ENCODE peak calls at places on chromosomes 1 and 21, in seven cellular contexts. One of them, this sample, is unnamed.

GRCh38 chr1:53732912-53733317 is 6.0 kb downstream of the GLIS1 start:
- DNase-seq in right lobe of liver: no peak
- DNase-seq in stomach: no peak
- DNase-seq in esophagus squamous epithelium: no peak
- DNase-seq in body of pancreas: no peak
- DNase-seq in suprapubic skin: no peak
- DNase-seq in IMR-90: peak; percentile 97
- DNase-seq in this sample: peak; percentile 44

GRCh38 chr1:171911506-171911905 is 70.2 kb downstream of the DNM3 start:
- DNase-seq in esophagus squamous epithelium: no peak
- DNase-seq in stomach: no peak
- DNase-seq in right lobe of liver: no peak
- DNase-seq in body of pancreas: no peak
- DNase-seq in suprapubic skin: no peak
- DNase-seq in IMR-90: no peak
- DNase-seq in this sample: peak; percentile 15

GRCh38 chr21:44838038-44838895 is 20.4 kb upstream of the SUMO3 start:
- DNase-seq in IMR-90: no peak
- DNase-seq in esophagus squamous epithelium: no peak
- DNase-seq in suprapubic skin: no peak
- DNase-seq in right lobe of liver: no peak
- DNase-seq in body of pancreas: no peak
- DNase-seq in stomach: no peak
- DNase-seq in this sample: no peak

GRCh38 chr1:112196008-112196588 is 199.9 kb upstream of the CTTNBP2NL start:
- DNase-seq in body of pancreas: no peak
- DNase-seq in esophagus squamous epithelium: no peak
- DNase-seq in right lobe of liver: no peak
- DNase-seq in IMR-90: no peak
- DNase-seq in suprapubic skin: no peak
- DNase-seq in stomach: no peak
- DNase-seq in this sample: no peak

GRCh38 chr1:38028105-38028591 is 15.6 kb downstream of the UTP11 start:
- DNase-seq in body of pancreas: no peak
- DNase-seq in right lobe of liver: no peak
- DNase-seq in esophagus squamous epithelium: no peak
- DNase-seq in stomach: no peak
- DNase-seq in suprapubic skin: no peak
- DNase-seq in IMR-90: no peak
- DNase-seq in this sample: no peak

GRCh38 chr1:44326066-44326701 is 28.9 kb downstream of the ERI3 start:
- DNase-seq in suprapubic skin: no peak
- DNase-seq in esophagus squamous epithelium: no peak
- DNase-seq in body of pancreas: no peak
- DNase-seq in right lobe of liver: no peak
- DNase-seq in IMR-90: no peak
- DNase-seq in stomach: no peak
- DNase-seq in this sample: no peak

GRCh38 chr1:221683681-221684080 is 58.2 kb downstream of the DUSP10 start:
- DNase-seq in right lobe of liver: no peak
- DNase-seq in stomach: no peak
- DNase-seq in esophagus squamous epithelium: no peak
- DNase-seq in suprapubic skin: no peak
- DNase-seq in IMR-90: no peak
- DNase-seq in body of pancreas: no peak
- DNase-seq in this sample: no peak

GRCh38 chr1:242426271-242426905 is 98.1 kb downstream of the PLD5 start:
- DNase-seq in right lobe of liver: no peak
- DNase-seq in IMR-90: no peak
- DNase-seq in suprapubic skin: no peak
- DNase-seq in body of pancreas: no peak
- DNase-seq in esophagus squamous epithelium: no peak
- DNase-seq in stomach: no peak
- DNase-seq in this sample: no peak

GRCh38 chr1:3852091-3852490 is 4.9 kb downstream of the CEP104 start:
- DNase-seq in body of pancreas: no peak
- DNase-seq in stomach: no peak
- DNase-seq in esophagus squamous epithelium: no peak
- DNase-seq in suprapubic skin: no peak
- DNase-seq in right lobe of liver: no peak
- DNase-seq in IMR-90: no peak
- DNase-seq in this sample: no peak

GRCh38 chr1:50971748-50972305 is 1.8 kb downstream of the CDKN2C start:
- DNase-seq in IMR-90: no peak
- DNase-seq in stomach: no peak
- DNase-seq in right lobe of liver: no peak
- DNase-seq in esophagus squamous epithelium: no peak
- DNase-seq in suprapubic skin: no peak
- DNase-seq in body of pancreas: no peak
- DNase-seq in this sample: no peak

DNA sequence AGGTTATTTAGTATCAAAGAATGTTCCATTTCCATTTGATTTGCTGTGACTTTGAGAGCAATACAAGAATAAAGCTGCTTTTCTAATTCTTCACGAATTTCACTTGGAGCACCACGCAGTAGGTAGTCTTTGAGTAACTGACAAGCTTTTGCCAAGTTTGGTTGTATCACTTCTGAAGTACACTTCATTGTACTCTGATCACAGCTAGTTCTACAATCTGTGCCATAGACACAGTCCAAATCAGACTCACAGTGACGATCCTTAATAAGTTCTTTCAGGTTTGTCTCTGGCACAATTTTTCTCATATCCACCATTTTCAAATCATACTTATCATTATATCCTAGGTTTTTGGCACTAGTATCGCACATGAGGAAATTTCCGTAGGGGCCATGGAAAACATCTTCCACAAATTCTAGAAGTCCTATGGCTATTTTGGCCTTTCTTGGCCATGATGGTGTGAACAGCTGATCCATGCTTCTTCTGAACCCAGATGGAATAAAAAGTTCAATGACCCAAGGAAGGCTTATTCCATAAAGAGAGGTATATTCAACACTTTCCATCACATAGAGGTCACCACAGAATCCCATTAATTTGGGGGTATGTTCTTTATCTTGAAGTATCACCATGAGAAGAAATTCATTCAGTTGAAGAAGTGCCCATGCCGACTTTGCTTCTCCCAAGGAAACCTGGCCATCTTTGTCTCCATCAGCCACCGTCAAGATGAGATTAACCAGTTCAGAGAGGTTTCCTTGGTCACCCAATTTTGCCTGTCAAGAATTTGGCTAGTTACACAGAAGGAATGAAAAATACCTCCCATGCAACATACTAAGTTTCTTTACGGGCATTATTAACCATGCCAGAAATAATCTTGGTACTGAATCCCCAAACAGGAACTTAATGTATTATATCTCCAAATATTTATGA is 11.9 kb downstream of the RPL5 start:
- DNase-seq in stomach: no peak
- DNase-seq in suprapubic skin: no peak
- DNase-seq in body of pancreas: no peak
- DNase-seq in esophagus squamous epithelium: no peak
- DNase-seq in right lobe of liver: no peak
- DNase-seq in IMR-90: no peak
- DNase-seq in this sample: no peak
- TF ChIP-seq POLR2A in stomach: no peak
- TF ChIP-seq POLR2A in suprapubic skin: no peak
- TF ChIP-seq POLR2A in body of pancreas: no peak
- TF ChIP-seq POLR2A in esophagus squamous epithelium: no peak
- TF ChIP-seq POLR2A in right lobe of liver: no peak
- TF ChIP-seq POLR2A in IMR-90: no peak
- TF ChIP-seq POLR2A in this sample: no peak

DNA sequence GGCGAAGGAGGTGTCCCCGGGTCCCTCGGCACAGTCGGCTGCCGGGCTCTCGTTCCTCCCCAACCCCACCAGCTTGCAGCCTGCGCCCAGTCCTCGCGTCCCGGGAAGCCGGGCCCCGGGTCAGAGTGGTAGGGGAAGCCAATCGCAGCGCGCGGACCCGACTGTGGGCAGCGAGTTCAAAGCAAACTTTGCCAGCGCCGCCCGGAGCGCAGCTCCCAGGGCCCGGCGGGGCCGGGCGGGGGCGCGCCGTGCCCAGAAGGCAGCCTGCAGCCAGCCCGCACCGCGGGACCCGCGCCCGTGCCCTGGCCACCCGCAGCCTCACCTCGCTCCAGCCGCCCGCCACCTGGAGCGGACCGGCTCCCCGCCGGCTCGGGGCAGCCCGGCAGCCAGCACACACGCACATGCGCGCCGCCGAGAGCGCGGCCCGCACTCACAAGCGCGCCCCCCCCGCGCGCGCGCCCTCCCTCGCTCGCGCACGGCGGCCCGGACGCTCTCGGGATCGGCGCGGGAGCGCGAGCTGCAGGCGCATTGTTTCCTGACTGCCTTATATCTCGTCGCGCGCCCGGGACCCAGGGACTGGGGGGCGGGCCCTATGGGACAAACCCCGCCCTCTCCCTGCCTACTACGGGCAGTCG is at the start of gene MYCL:
- DNase-seq in esophagus squamous epithelium: no peak
- DNase-seq in right lobe of liver: peak; percentile 88
- DNase-seq in suprapubic skin: peak; percentile 80
- DNase-seq in body of pancreas: peak; percentile 95
- DNase-seq in IMR-90: peak; percentile 60
- DNase-seq in stomach: peak; percentile 94
- DNase-seq in this sample: peak; percentile 94
- TF ChIP-seq POLR2A in esophagus squamous epithelium: peak; percentile 71
- TF ChIP-seq POLR2A in right lobe of liver: peak; percentile 85
- TF ChIP-seq POLR2A in suprapubic skin: no peak
- TF ChIP-seq POLR2A in body of pancreas: peak; percentile 79
- TF ChIP-seq POLR2A in IMR-90: no peak
- TF ChIP-seq POLR2A in stomach: no peak
- TF ChIP-seq POLR2A in this sample: peak; percentile 52

GRCh38 chr1:179293340-179294327 is at the start of gene SOAT1:
- DNase-seq in suprapubic skin: peak; percentile 96
- DNase-seq in esophagus squamous epithelium: peak; percentile 53
- DNase-seq in body of pancreas: peak; percentile 94
- DNase-seq in right lobe of liver: peak; percentile 98
- DNase-seq in IMR-90: peak; percentile 88
- DNase-seq in stomach: peak; percentile 90
- DNase-seq in this sample: peak; percentile 83
- TF ChIP-seq POLR2A in suprapubic skin: no peak
- TF ChIP-seq POLR2A in esophagus squamous epithelium: peak; percentile 47
- TF ChIP-seq POLR2A in body of pancreas: peak; percentile 92
- TF ChIP-seq POLR2A in right lobe of liver: peak; percentile 95
- TF ChIP-seq POLR2A in IMR-90: peak; percentile 83
- TF ChIP-seq POLR2A in stomach: no peak
- TF ChIP-seq POLR2A in this sample: peak; percentile 89

DNA sequence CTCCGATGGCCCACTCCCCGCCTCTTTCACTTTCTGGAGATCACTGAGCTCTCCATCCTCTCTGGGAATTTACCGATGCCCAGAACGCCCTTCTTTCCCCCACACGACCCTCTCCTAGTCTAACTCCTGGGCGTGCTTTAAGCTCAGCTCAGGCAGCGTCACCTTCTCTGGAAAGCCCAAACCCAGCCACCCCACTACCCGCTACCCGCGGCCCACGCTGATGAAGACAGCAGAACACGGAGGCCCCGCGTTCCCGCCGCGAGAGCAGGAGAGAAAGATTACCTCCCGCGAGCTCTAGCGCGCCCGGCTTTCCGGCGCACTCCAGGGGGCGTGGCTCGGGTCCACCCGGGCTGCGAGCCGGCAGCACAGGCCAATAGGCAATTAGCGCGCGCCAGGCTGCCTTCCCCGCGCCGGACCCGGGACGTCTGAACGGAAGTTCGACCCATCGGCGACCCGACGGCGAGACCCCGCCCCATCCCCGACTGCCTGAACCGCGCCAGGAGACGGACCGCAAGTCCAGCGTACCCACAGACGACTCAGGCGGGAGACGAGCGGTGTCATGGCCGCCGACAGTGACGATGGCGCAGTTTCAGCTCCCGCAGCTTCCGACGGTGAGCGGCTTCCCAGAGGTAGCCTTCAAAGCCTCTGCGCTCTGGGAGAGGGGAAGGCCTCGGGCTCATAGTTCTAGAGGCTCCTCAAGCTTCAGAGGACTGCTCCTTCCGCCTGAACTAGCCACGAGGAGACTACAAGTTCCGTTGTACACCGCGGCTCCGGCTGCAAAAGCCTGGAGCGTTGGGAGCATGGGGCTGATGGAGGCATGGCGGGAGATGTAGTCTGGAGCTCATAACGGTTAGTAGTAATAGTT is at the start of the genes MUTYH and TOE1:
- DNase-seq in stomach: peak; percentile 94
- DNase-seq in suprapubic skin: peak; percentile 97
- DNase-seq in IMR-90: peak; percentile 86
- DNase-seq in right lobe of liver: peak; percentile 94
- DNase-seq in body of pancreas: peak; percentile 91
- DNase-seq in esophagus squamous epithelium: peak; percentile 70
- DNase-seq in this sample: peak; percentile 94
- TF ChIP-seq POLR2A in stomach: no peak
- TF ChIP-seq POLR2A in suprapubic skin: peak; percentile 83
- TF ChIP-seq POLR2A in IMR-90: peak; percentile 81
- TF ChIP-seq POLR2A in right lobe of liver: peak; percentile 91
- TF ChIP-seq POLR2A in body of pancreas: peak; percentile 89
- TF ChIP-seq POLR2A in esophagus squamous epithelium: peak; percentile 7
- TF ChIP-seq POLR2A in this sample: peak; percentile 83

GRCh38 chr1:17932164-17932563 is 175.4 kb upstream of the IGSF21 start:
- DNase-seq in right lobe of liver: no peak
- DNase-seq in body of pancreas: no peak
- DNase-seq in suprapubic skin: no peak
- DNase-seq in esophagus squamous epithelium: no peak
- DNase-seq in stomach: no peak
- DNase-seq in IMR-90: no peak
- DNase-seq in this sample: no peak

GRCh38 chr1:17930635-17931034 is 175.5 kb downstream of the ACTL8 start:
- DNase-seq in stomach: no peak
- DNase-seq in right lobe of liver: no peak
- DNase-seq in esophagus squamous epithelium: no peak
- DNase-seq in body of pancreas: no peak
- DNase-seq in IMR-90: no peak
- DNase-seq in suprapubic skin: no peak
- DNase-seq in this sample: no peak

GRCh38 chr1:17926906-17927305 is 171.8 kb downstream of the ACTL8 start:
- DNase-seq in IMR-90: no peak
- DNase-seq in suprapubic skin: no peak
- DNase-seq in body of pancreas: no peak
- DNase-seq in esophagus squamous epithelium: no peak
- DNase-seq in stomach: no peak
- DNase-seq in right lobe of liver: no peak
- DNase-seq in this sample: no peak

GRCh38 chr1:17925838-17926237 is 170.7 kb downstream of the ACTL8 start:
- DNase-seq in esophagus squamous epithelium: no peak
- DNase-seq in right lobe of liver: no peak
- DNase-seq in suprapubic skin: no peak
- DNase-seq in IMR-90: no peak
- DNase-seq in stomach: no peak
- DNase-seq in body of pancreas: no peak
- DNase-seq in this sample: no peak

GRCh38 chr1:17929224-17929623 is 174.1 kb downstream of the ACTL8 start:
- DNase-seq in right lobe of liver: no peak
- DNase-seq in body of pancreas: no peak
- DNase-seq in IMR-90: no peak
- DNase-seq in suprapubic skin: no peak
- DNase-seq in stomach: no peak
- DNase-seq in esophagus squamous epithelium: no peak
- DNase-seq in this sample: no peak
- TF ChIP-seq POLR2A in right lobe of liver: no peak
- TF ChIP-seq POLR2A in body of pancreas: no peak
- TF ChIP-seq POLR2A in IMR-90: no peak
- TF ChIP-seq POLR2A in suprapubic skin: no peak
- TF ChIP-seq POLR2A in stomach: no peak
- TF ChIP-seq POLR2A in esophagus squamous epithelium: no peak
- TF ChIP-seq POLR2A in this sample: no peak

GRCh38 chr1:9181990-9182783 is 52.4 kb upstream of the H6PD start:
- DNase-seq in body of pancreas: peak; percentile 65
- DNase-seq in suprapubic skin: peak; percentile 65
- DNase-seq in stomach: peak; percentile 65
- DNase-seq in right lobe of liver: peak; percentile 82
- DNase-seq in esophagus squamous epithelium: no peak
- DNase-seq in IMR-90: no peak
- DNase-seq in this sample: no peak
- TF ChIP-seq POLR2A in body of pancreas: peak; percentile 51
- TF ChIP-seq POLR2A in suprapubic skin: no peak
- TF ChIP-seq POLR2A in stomach: no peak
- TF ChIP-seq POLR2A in right lobe of liver: peak; percentile 69
- TF ChIP-seq POLR2A in esophagus squamous epithelium: no peak
- TF ChIP-seq POLR2A in IMR-90: no peak
- TF ChIP-seq POLR2A in this sample: no peak